ENCODE peak calls at places on chromosomes 5 and 9, in six cellular contexts. S is Calu3, G is adrenal gland, Y is GM12865, Q is AG09309, B is HFFc6. C is an unnamed sample.

GRCh38 chr5:10987291-10987806 is 226.3 kb upstream of the DAP start:
- DNase-seq in S (no peak), G (no peak), Y (no peak), Q (no peak), B (no peak), C (no peak)

GRCh38 chr5:135451581-135452360 is at the start of gene TIFAB:
- DNase-seq in S (no peak), G (no peak), Y (no peak), Q (no peak), B (no peak), C (no peak)

GRCh38 chr5:156479864-156480263 is 152.9 kb downstream of the SGCD start:
- DNase-seq in S (no peak), G (no peak), Y (no peak), Q (peak; percentile 83), B (no peak), C (no peak)

GRCh38 chr5:42989198-42989597 is 50.9 kb downstream of the ANXA2R start:
- DNase-seq in S (no peak), G (no peak), Y (no peak), Q (no peak), B (no peak), C (no peak)

GRCh38 chr5:57172466-57172961 is 1.3 kb upstream of the GPBP1 start:
- DNase-seq in S (peak; percentile 18), G (no peak), Y (peak; percentile 42), Q (no peak), B (no peak), C (no peak)

GRCh38 chr5:50667653-50668403 is 1.4 kb downstream of the PARP8 start:
- DNase-seq in S (peak; percentile 89), G (peak; percentile 55), Y (peak; percentile 90), Q (no peak), B (peak; percentile 9), C (peak; percentile 80)

GRCh38 chr9:132977626-132978450 is 656 bp upstream of the GFI1B start:
- DNase-seq in S (peak; percentile 63), G (peak; percentile 55), Y (peak; percentile 71), Q (no peak), B (peak; percentile 30), C (peak; percentile 75)

GRCh38 chr5:97164846-97165245 is 18.2 kb downstream of the RIOK2 start:
- DNase-seq in S (no peak), G (no peak), Y (no peak), Q (no peak), B (peak; percentile 13), C (no peak)

GRCh38 chr5:28077291-28078240 is 1039.2 kb upstream of the CDH9 start:
- DNase-seq in S (no peak), G (no peak), Y (no peak), Q (no peak), B (no peak), C (no peak)

GRCh38 chr5:127941646-127942045 is 141.9 kb upstream of the SLC12A2 start:
- DNase-seq in S (no peak), G (no peak), Y (no peak), Q (no peak), B (peak; percentile 10), C (peak; percentile 8)

GRCh38 chr9:125579030-125579932 is 127.7 kb downstream of the MAPKAP1 start:
- DNase-seq in S (no peak), G (no peak), Y (no peak), Q (no peak), B (no peak), C (no peak)

GRCh38 chr5:997001-997474 is 11.6 kb upstream of the NKD2 start:
- DNase-seq in S (no peak), G (no peak), Y (no peak), Q (no peak), B (no peak), C (no peak)

GRCh38 chr9:130770679-130771442 is 64.2 kb upstream of the ABL1 start:
- DNase-seq in S (peak; percentile 11), G (no peak), Y (peak; percentile 73), Q (peak; percentile 44), B (peak; percentile 68), C (no peak)

DNA sequence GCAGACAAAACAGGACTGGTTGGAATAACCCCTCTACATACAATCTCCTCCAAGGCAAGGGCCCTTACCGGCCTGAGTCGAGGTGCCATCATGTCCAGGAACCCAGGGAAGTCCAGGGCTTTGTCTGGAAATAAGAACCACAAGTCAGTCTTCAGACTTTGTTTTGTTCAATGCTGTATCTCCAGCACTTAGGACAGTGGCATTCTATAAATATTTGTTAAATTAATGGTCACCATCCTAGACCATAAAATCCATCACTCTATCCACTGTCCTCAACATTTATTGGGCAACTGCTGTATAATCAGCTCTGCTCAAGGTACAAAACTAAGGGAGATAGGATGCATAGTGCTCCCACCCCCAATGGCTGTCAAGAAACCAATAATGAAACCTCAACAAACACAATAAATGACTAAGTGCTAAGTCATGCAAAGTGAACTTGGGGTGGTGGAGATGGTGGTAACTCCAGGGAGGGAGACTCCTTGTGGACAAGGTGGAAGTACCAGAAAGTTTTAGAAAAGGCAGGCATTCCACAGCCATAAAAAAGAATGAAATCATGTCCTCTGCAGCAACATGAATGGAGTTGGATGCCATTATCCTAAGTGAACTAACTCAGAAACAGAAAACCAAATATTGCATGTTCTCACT is 5.0 kb downstream of the RELL2 start:
- DNase-seq in S (peak; percentile 54), G (no peak), Y (peak; percentile 68), Q (no peak), B (peak; percentile 79), C (no peak)
- TF ChIP-seq CTCF in S (peak; percentile 56), G (no peak), Y (peak; percentile 21), Q (peak; percentile 48), B (peak; percentile 76), C (no peak)

GRCh38 chr5:137728048-137728447 is 7.8 kb downstream of the KLHL3 start:
- DNase-seq in S (no peak), G (no peak), Y (no peak), Q (no peak), B (no peak), C (no peak)
- TF ChIP-seq CTCF in S (no peak), G (no peak), Y (no peak), Q (peak; percentile 3), B (peak; percentile 25), C (no peak)

DNA sequence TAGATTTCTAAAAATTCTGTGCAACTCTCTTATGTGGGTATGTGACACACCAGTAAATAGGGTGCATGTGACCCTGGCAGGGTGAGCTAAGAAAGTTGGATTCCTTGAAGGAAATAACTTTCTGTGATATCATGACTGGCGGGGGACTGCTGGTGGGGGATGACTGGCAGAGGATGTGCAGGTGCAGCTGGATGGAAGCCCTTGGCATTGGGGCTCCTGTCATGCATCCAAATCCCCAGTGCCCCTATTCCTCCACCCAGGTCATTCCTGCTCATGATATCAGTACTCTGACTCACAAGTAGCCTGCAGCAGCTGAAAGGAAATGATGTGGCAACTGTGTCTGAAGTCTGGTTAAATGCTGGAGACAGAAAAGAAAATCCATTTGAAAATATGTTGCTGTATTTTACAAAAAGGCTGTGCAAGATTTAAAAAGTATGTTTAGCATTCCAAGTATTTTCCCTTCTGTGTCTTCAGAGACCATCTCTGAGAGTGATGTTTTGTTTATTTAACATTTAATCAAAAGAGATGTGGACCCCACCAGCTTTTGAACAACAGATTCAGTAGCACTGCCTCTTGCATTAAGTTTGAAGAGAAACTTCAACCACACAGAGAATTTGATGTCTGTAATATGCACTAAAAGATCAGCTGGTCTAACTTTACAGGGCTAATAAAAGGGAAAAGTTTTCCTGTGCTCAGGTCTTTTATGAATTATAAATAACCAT is 17.9 kb upstream of the ZSWIM6 start:
- DNase-seq in S (no peak), G (peak; percentile 40), Y (no peak), Q (no peak), B (peak; percentile 83), C (no peak)
- TF ChIP-seq CTCF in S (no peak), G (no peak), Y (no peak), Q (no peak), B (no peak), C (no peak)

GRCh38 chr5:85921590-85921989 is 696.2 kb upstream of the COX7C start:
- DNase-seq in S (no peak), G (no peak), Y (no peak), Q (no peak), B (no peak), C (no peak)
- TF ChIP-seq CTCF in S (peak; percentile 33), G (no peak), Y (no peak), Q (no peak), B (no peak), C (no peak)

DNA sequence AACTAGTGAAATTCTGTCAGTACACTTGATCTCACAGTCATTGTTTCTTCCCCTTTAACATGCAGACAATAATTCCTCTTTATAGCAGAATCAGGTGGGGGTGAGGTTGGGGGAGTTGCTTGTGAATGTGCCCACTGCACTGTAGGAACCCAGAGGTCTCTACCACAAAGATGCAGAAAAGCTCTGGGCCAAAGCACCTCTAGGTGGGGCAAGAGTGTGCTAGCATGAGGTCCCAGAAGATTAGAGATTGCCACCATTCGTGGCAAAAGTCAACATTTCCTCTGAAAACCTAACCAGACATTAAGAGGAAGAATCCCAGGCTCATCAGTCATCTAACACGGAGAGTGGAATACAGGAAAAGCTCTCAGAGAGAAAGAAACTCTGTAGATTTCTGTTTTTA is 74.5 kb downstream of the PTCD2 start:
- DNase-seq in S (peak; percentile 15), G (no peak), Y (peak; percentile 72), Q (no peak), B (no peak), C (no peak)
- TF ChIP-seq CTCF in S (peak; percentile 15), G (peak; percentile 13), Y (peak; percentile 66), Q (peak; percentile 40), B (peak; percentile 73), C (no peak)

DNA sequence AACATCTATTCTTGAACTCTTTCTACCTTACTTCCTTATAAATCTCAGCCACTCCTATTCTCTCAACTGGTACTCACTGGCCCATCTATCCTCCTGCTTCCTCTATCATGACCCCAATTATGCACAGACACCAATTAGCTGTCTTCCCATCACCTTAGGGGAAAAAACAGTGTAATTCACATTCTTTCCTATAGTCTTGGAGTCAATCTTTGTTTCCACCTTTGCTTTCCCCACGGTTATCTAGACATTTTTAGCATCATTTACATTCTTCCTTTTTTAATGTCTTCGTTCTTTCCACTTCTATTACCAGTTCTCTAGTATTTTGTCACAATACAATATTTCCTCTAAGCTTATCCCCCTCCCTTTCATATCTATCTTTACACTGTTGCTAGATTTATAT is 449.4 kb downstream of the TMEM38B start:
- DNase-seq in S (no peak), G (no peak), Y (no peak), Q (no peak), B (no peak), C (no peak)
- TF ChIP-seq CTCF in S (no peak), G (no peak), Y (no peak), Q (no peak), B (no peak), C (peak; percentile 31)

DNA sequence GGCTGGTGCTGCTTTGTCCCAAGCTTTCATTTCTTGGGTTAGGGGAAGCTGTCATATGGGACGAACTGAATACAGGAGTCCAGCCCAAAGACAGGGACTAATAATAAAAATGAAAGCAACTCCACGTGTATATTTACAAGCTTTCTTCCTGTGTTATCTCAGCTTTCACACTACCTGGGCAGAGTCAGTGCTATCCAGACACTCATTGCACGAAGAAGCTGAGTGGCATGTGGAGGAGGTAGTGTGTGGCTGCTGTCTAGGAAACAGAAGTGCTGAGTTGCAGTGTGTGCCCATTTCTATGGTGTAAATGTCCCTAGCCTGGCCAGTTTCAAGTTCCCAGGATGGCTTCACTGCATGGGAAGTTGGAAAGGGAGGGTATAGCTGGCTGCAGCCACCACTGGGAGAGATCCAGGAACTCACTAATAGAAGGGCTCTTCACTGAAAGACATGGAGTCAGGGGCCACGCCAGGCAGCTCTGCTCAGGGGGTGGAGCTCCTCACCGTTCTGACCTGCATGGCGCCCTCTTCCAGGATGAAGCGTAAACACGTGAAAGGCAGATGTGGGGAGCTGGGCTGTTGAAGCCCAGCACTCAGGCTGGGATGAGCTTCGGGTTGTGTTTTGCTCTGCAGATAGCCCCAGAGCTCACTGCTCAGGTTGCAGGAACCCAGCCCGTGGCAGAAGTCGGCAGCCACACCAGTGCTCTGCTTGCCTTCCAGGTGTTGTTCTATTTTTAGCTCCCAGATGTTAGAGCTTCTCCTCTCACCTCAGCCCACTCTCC is 116.9 kb downstream of the IRX2 start:
- DNase-seq in S (no peak), G (no peak), Y (no peak), Q (no peak), B (no peak), C (no peak)
- TF ChIP-seq CTCF in S (no peak), G (no peak), Y (no peak), Q (no peak), B (no peak), C (no peak)